ENCODE peak calls at places on chromosomes 6 and 20, in four cellular contexts. Z is activated T-cell treated with anti-CD3 and anti-CD28 coated beads, Interleukin-2, amount 50 U/mL, for 4 hours; Q is fibroblast of gingiva; M is A549. J is an unnamed sample.

GRCh38 chr20:25320035-25320800 is 70.4 kb downstream of the ABHD12 start:
- DNase-seq in Z (no peak), Q (peak; percentile 75), M (no peak), J (no peak)

GRCh38 chr6:41536884-41537347 is 9.3 kb upstream of the FOXP4 start:
- DNase-seq in M (no peak), Q (no peak), Z (no peak), J (no peak)

GRCh38 chr6:71888720-71889340 is 2.5 kb downstream of the RIMS1 start:
- DNase-seq in M (no peak), Q (no peak), Z (no peak), J (no peak)

GRCh38 chr6:89731924-89732568 is 87.5 kb downstream of the MDN1 start:
- DNase-seq in M (no peak), Q (no peak), Z (no peak), J (no peak)

GRCh38 chr6:146860583-146860982 is 261.8 kb downstream of the ADGB start:
- DNase-seq in Z (no peak), M (no peak), Q (peak; percentile 23), J (no peak)

GRCh38 chr6:47241742-47242482 is 67.8 kb downstream of the TNFRSF21 start:
- DNase-seq in Q (peak; percentile 49), M (no peak), Z (no peak), J (no peak)

GRCh38 chr20:1322511-1323245 is 6.3 kb downstream of the SDCBP2 start:
- DNase-seq in Z (no peak), M (no peak), Q (peak; percentile 97), J (no peak)

GRCh38 chr6:110217255-110217654 is 37.0 kb downstream of the CDC40 start:
- DNase-seq in Z (no peak), M (no peak), Q (no peak), J (no peak)

GRCh38 chr6:93751969-93752368 is 332.6 kb upstream of the EPHA7 start:
- DNase-seq in Q (peak; percentile 0), Z (no peak), M (no peak), J (no peak)

GRCh38 chr6:63553208-63553607 is 19.1 kb upstream of the LOC128125822 start:
- DNase-seq in Q (no peak), Z (no peak), M (no peak), J (no peak)

GRCh38 chr20:57748601-57749130 is 38.9 kb upstream of the PMEPA1 start:
- DNase-seq in Q (peak; percentile 56), Z (peak; percentile 58), M (peak; percentile 96), J (peak; percentile 63)

GRCh38 chr6:391559-392440 is at the start of gene IRF4:
- DNase-seq in M (no peak), Z (peak; percentile 84), Q (no peak), J (peak; percentile 41)

GRCh38 chr6:134115715-134116074 is 63.3 kb upstream of the SLC2A12 start:
- DNase-seq in Z (no peak), M (no peak), Q (no peak), J (no peak)

GRCh38 chr6:108564178-108564577 is 3.5 kb downstream of the FOXO3 start:
- DNase-seq in Q (peak; percentile 88), Z (no peak), M (no peak), J (no peak)